ENCODE peak calls at places on chromosomes 5 and 9, in eight cellular contexts. P is activated naive CD4-positive, alpha-beta T cell; D is GM13977; I is tibial artery; N is stimulated activated CD4-positive, alpha-beta T cell treated with anti-CD3 and anti-CD28 coated beads, Interleukin-1b, Interleukin-23, amount 100 ng/mL, for 4 hours; A is hepatocyte; U is A673; X is activated CD4-positive, alpha-beta T cell treated with anti-CD3 and anti-CD28 coated beads, Interleukin-2, amount 50 U/mL, for 1 hour. F is an unnamed sample.
A peak's percentile ranks its signal among the peaks of the same experiment; 100 is the strongest.

GRCh38 chr5:117800261-117800660 is 1188.1 kb downstream of the DTWD2 start:
- DNase-seq in P (no peak), D (no peak), I (no peak), N (no peak), A (peak; percentile 22), U (no peak), X (no peak), F (no peak)

GRCh38 chr9:87676976-87677775 is 48.7 kb upstream of the CTSL start:
- DNase-seq in P (no peak), D (no peak), I (peak; percentile 73), N (no peak), A (peak; percentile 5), U (peak; percentile 36), X (no peak), F (no peak)

GRCh38 chr9:127388037-127388855 is 8.7 kb upstream of the SLC2A8 start:
- DNase-seq in P (peak; percentile 52), D (peak; percentile 73), I (no peak), N (peak; percentile 77), A (peak; percentile 92), U (peak; percentile 71), X (peak; percentile 75), F (no peak)

GRCh38 chr5:16051246-16051645 is 128.3 kb downstream of the MARCHF11 start:
- DNase-seq in P (no peak), D (no peak), I (no peak), N (no peak), A (no peak), U (no peak), X (no peak), F (no peak)

GRCh38 chr9:89178162-89179120 is at the start of gene SHC3:
- DNase-seq in P (no peak), D (no peak), I (no peak), N (no peak), A (peak; percentile 23), U (peak; percentile 69), X (no peak), F (no peak)

GRCh38 chr5:74200560-74200959 is 440.0 kb downstream of the ENC1 start:
- DNase-seq in P (no peak), D (no peak), I (no peak), N (no peak), A (no peak), U (no peak), X (no peak), F (no peak)

GRCh38 chr9:2771101-2771500 is 53.8 kb downstream of the KCNV2 start:
- DNase-seq in P (no peak), D (no peak), I (no peak), N (no peak), A (peak; percentile 24), U (no peak), X (no peak), F (no peak)

GRCh38 chr9:4126184-4126865 is 173.5 kb downstream of the GLIS3 start:
- DNase-seq in P (no peak), D (no peak), I (no peak), N (no peak), A (no peak), U (no peak), X (no peak), F (no peak)

GRCh38 chr5:76733049-76733417 is 17.1 kb downstream of the F2R start:
- DNase-seq in P (no peak), D (no peak), I (no peak), N (no peak), A (no peak), U (no peak), X (peak; percentile 26), F (no peak)

GRCh38 chr5:58066076-58066475 is 393.8 kb downstream of the PLK2 start:
- DNase-seq in P (no peak), D (no peak), I (no peak), N (no peak), A (no peak), U (no peak), X (no peak), F (no peak)

GRCh38 chr5:137114529-137114928 is 384.6 kb downstream of the SPOCK1 start:
- DNase-seq in P (no peak), D (no peak), I (no peak), N (no peak), A (peak; percentile 47), U (peak; percentile 19), X (no peak), F (no peak)

GRCh38 chr5:151451626-151452520 is 4.5 kb downstream of the SLC36A1 start:
- DNase-seq in P (no peak), D (peak; percentile 58), I (no peak), N (no peak), A (peak; percentile 30), U (no peak), X (no peak), F (no peak)

GRCh38 chr5:138402640-138403039 is 36.2 kb upstream of the REEP2 start:
- DNase-seq in P (no peak), D (peak; percentile 35), I (no peak), N (no peak), A (no peak), U (no peak), X (no peak), F (no peak)

GRCh38 chr9:86328153-86328552 is 26.1 kb downstream of the TUT7 start:
- DNase-seq in P (no peak), D (no peak), I (no peak), N (no peak), A (no peak), U (no peak), X (no peak), F (no peak)

GRCh38 chr9:137326436-137327060 is 24.5 kb upstream of the NRARP start:
- DNase-seq in P (no peak), D (no peak), I (peak; percentile 47), N (no peak), A (no peak), U (no peak), X (no peak), F (no peak)

GRCh38 chr9:121860213-121860612 is 208.8 kb downstream of the DAB2IP start:
- DNase-seq in P (no peak), D (no peak), I (no peak), N (no peak), A (no peak), U (no peak), X (no peak), F (no peak)

GRCh38 chr9:110801426-110801825 is 132.8 kb downstream of the MUSK start:
- DNase-seq in P (no peak), D (no peak), I (no peak), N (no peak), A (no peak), U (no peak), X (no peak), F (no peak)

GRCh38 chr9:68953771-68954170 is 60.1 kb downstream of the PRKACG start:
- DNase-seq in P (no peak), D (no peak), I (no peak), N (no peak), A (no peak), U (no peak), X (no peak), F (no peak)

GRCh38 chr9:33942471-33943083 is 106.1 kb downstream of the UBAP2 start:
- DNase-seq in P (no peak), D (no peak), I (no peak), N (no peak), A (no peak), U (peak; percentile 60), X (no peak), F (no peak)

GRCh38 chr5:83095973-83096539 is 18.7 kb downstream of the XRCC4 start:
- DNase-seq in P (no peak), D (no peak), I (peak; percentile 71), N (no peak), A (peak; percentile 67), U (peak; percentile 17), X (no peak), F (no peak)

GRCh38 chr9:76377791-76378190 is 16.4 kb downstream of the RFK start:
- DNase-seq in P (no peak), D (no peak), I (no peak), N (no peak), A (no peak), U (no peak), X (no peak), F (no peak)

GRCh38 chr9:106588601-106589000 is 274.4 kb upstream of the ZNF462 start:
- DNase-seq in P (no peak), D (no peak), I (no peak), N (no peak), A (peak; percentile 46), U (no peak), X (no peak), F (no peak)

GRCh38 chr9:96725576-96725975 is 52.3 kb downstream of the ZNF510 start:
- DNase-seq in P (no peak), D (no peak), I (no peak), N (no peak), A (no peak), U (no peak), X (no peak), F (no peak)

GRCh38 chr5:164377746-164378145 is 872.3 kb downstream of the MAT2B start:
- DNase-seq in P (no peak), D (no peak), I (no peak), N (no peak), A (no peak), U (no peak), X (no peak), F (no peak)

GRCh38 chr5:22549876-22550671 is 303.1 kb downstream of the CDH12 start:
- DNase-seq in P (no peak), D (no peak), I (no peak), N (no peak), A (no peak), U (no peak), X (no peak), F (no peak)

GRCh38 chr5:11048760-11049159 is 287.7 kb upstream of the DAP start:
- DNase-seq in P (no peak), D (no peak), I (no peak), N (no peak), A (no peak), U (peak; percentile 9), X (no peak), F (no peak)

GRCh38 chr5:170791325-170791954 is 7.9 kb downstream of the GABRP start:
- DNase-seq in P (no peak), D (peak; percentile 42), I (peak; percentile 74), N (no peak), A (peak; percentile 83), U (peak; percentile 27), X (no peak), F (peak; percentile 56)

GRCh38 chr9:116574027-116574679 is 113.0 kb upstream of the TRIM32 start:
- DNase-seq in P (no peak), D (no peak), I (no peak), N (no peak), A (peak; percentile 61), U (no peak), X (no peak), F (no peak)

GRCh38 chr5:124310453-124310852 is 436.0 kb downstream of the ZNF608 start:
- DNase-seq in P (no peak), D (no peak), I (no peak), N (no peak), A (no peak), U (no peak), X (no peak), F (no peak)

GRCh38 chr5:115770466-115770865 is 46.0 kb downstream of the CDO1 start:
- DNase-seq in P (no peak), D (no peak), I (no peak), N (no peak), A (no peak), U (peak; percentile 16), X (no peak), F (no peak)

GRCh38 chr9:136665111-136665703 is 2.5 kb downstream of the EGFL7 start:
- DNase-seq in P (no peak), D (peak; percentile 81), I (no peak), N (no peak), A (peak; percentile 80), U (peak; percentile 69), X (no peak), F (no peak)

GRCh38 chr5:54243483-54244080 is 66.8 kb downstream of the ARL15 start:
- DNase-seq in P (no peak), D (peak; percentile 41), I (no peak), N (peak; percentile 9), A (peak; percentile 48), U (peak; percentile 63), X (peak; percentile 27), F (no peak)

GRCh38 chr9:135772056-135773042 is 70.4 kb downstream of the KCNT1 start:
- DNase-seq in P (no peak), D (no peak), I (no peak), N (no peak), A (no peak), U (no peak), X (no peak), F (no peak)

F was measured in breast epithelium.